ENCODE peak calls at places on chromosomes 3 and 15, in ten cellular contexts. One of them, this sample, is unnamed.
A peak's percentile ranks its signal among the peaks of the same experiment; 100 is the strongest.

GRCh38 chr15:33066584-33066983 is 127.9 kb downstream of the FMN1 start:
- DNase-seq in neural progenitor cell: no peak
- DNase-seq in lower lobe of right lung: no peak
- DNase-seq in pancreas: no peak
- DNase-seq in GM12864: no peak
- DNase-seq in cardiac muscle cell: no peak
- DNase-seq in astrocyte of the spinal cord: no peak
- DNase-seq in mesothelial cell of epicardium: no peak
- DNase-seq in lung: no peak
- DNase-seq in HL-60: no peak
- DNase-seq in this sample: no peak

GRCh38 chr15:73331501-73331900 is 37.3 kb downstream of the HCN4 start:
- DNase-seq in GM12864: no peak
- DNase-seq in cardiac muscle cell: no peak
- DNase-seq in pancreas: peak; percentile 30
- DNase-seq in HL-60: no peak
- DNase-seq in lung: no peak
- DNase-seq in mesothelial cell of epicardium: no peak
- DNase-seq in neural progenitor cell: no peak
- DNase-seq in lower lobe of right lung: peak; percentile 24
- DNase-seq in astrocyte of the spinal cord: no peak
- DNase-seq in this sample: no peak

GRCh38 chr3:23735575-23736326 is 70.0 kb upstream of the UBE2E1 start:
- DNase-seq in cardiac muscle cell: no peak
- DNase-seq in lower lobe of right lung: no peak
- DNase-seq in astrocyte of the spinal cord: peak; percentile 30
- DNase-seq in mesothelial cell of epicardium: no peak
- DNase-seq in lung: no peak
- DNase-seq in pancreas: no peak
- DNase-seq in neural progenitor cell: peak; percentile 26
- DNase-seq in GM12864: no peak
- DNase-seq in HL-60: no peak
- DNase-seq in this sample: no peak

GRCh38 chr3:14857506-14857905 is 38.7 kb downstream of the FGD5 start:
- DNase-seq in cardiac muscle cell: no peak
- DNase-seq in mesothelial cell of epicardium: no peak
- DNase-seq in astrocyte of the spinal cord: no peak
- DNase-seq in pancreas: no peak
- DNase-seq in lower lobe of right lung: no peak
- DNase-seq in lung: no peak
- DNase-seq in HL-60: no peak
- DNase-seq in GM12864: no peak
- DNase-seq in neural progenitor cell: no peak
- DNase-seq in this sample: no peak

GRCh38 chr15:99333413-99333812 is 82.1 kb downstream of the LRRC28 start:
- DNase-seq in lower lobe of right lung: no peak
- DNase-seq in astrocyte of the spinal cord: no peak
- DNase-seq in lung: no peak
- DNase-seq in GM12864: no peak
- DNase-seq in HL-60: no peak
- DNase-seq in cardiac muscle cell: no peak
- DNase-seq in neural progenitor cell: no peak
- DNase-seq in mesothelial cell of epicardium: no peak
- DNase-seq in pancreas: no peak
- DNase-seq in this sample: no peak

GRCh38 chr3:157079677-157080369 is 80.1 kb downstream of the CCNL1 start:
- DNase-seq in pancreas: no peak
- DNase-seq in GM12864: no peak
- DNase-seq in HL-60: no peak
- DNase-seq in lower lobe of right lung: no peak
- DNase-seq in cardiac muscle cell: no peak
- DNase-seq in astrocyte of the spinal cord: no peak
- DNase-seq in lung: no peak
- DNase-seq in neural progenitor cell: peak; percentile 65
- DNase-seq in mesothelial cell of epicardium: no peak
- DNase-seq in this sample: no peak

GRCh38 chr3:81713018-81713417 is 48.4 kb downstream of the GBE1 start:
- DNase-seq in pancreas: no peak
- DNase-seq in HL-60: no peak
- DNase-seq in astrocyte of the spinal cord: no peak
- DNase-seq in cardiac muscle cell: no peak
- DNase-seq in GM12864: no peak
- DNase-seq in neural progenitor cell: no peak
- DNase-seq in lower lobe of right lung: no peak
- DNase-seq in mesothelial cell of epicardium: no peak
- DNase-seq in lung: no peak
- DNase-seq in this sample: no peak

GRCh38 chr3:66823010-66823399 is 175.1 kb upstream of the KBTBD8 start:
- DNase-seq in pancreas: no peak
- DNase-seq in astrocyte of the spinal cord: no peak
- DNase-seq in lower lobe of right lung: no peak
- DNase-seq in lung: no peak
- DNase-seq in cardiac muscle cell: no peak
- DNase-seq in HL-60: no peak
- DNase-seq in neural progenitor cell: no peak
- DNase-seq in mesothelial cell of epicardium: no peak
- DNase-seq in GM12864: no peak
- DNase-seq in this sample: no peak

GRCh38 chr15:84969257-84969656 is 12.4 kb upstream of the PDE8A start:
- DNase-seq in neural progenitor cell: no peak
- DNase-seq in lower lobe of right lung: no peak
- DNase-seq in GM12864: no peak
- DNase-seq in HL-60: no peak
- DNase-seq in mesothelial cell of epicardium: no peak
- DNase-seq in pancreas: no peak
- DNase-seq in lung: no peak
- DNase-seq in astrocyte of the spinal cord: no peak
- DNase-seq in cardiac muscle cell: no peak
- DNase-seq in this sample: no peak

GRCh38 chr3:55434789-55435188 is 52.3 kb downstream of the WNT5A start:
- DNase-seq in mesothelial cell of epicardium: no peak
- DNase-seq in HL-60: peak; percentile 3
- DNase-seq in GM12864: peak; percentile 24
- DNase-seq in astrocyte of the spinal cord: no peak
- DNase-seq in cardiac muscle cell: no peak
- DNase-seq in pancreas: no peak
- DNase-seq in lower lobe of right lung: peak; percentile 55
- DNase-seq in neural progenitor cell: peak; percentile 45
- DNase-seq in lung: no peak
- DNase-seq in this sample: peak; percentile 19

GRCh38 chr3:72891053-72891855 is 3.4 kb downstream of the GXYLT2 start:
- DNase-seq in lung: no peak
- DNase-seq in HL-60: no peak
- DNase-seq in pancreas: no peak
- DNase-seq in cardiac muscle cell: peak; percentile 36
- DNase-seq in GM12864: no peak
- DNase-seq in lower lobe of right lung: no peak
- DNase-seq in astrocyte of the spinal cord: peak; percentile 99
- DNase-seq in neural progenitor cell: peak; percentile 14
- DNase-seq in mesothelial cell of epicardium: no peak
- DNase-seq in this sample: no peak

GRCh38 chr15:77992356-77993222 is 84.9 kb downstream of the TBC1D2B start:
- DNase-seq in cardiac muscle cell: peak; percentile 40
- DNase-seq in GM12864: no peak
- DNase-seq in HL-60: no peak
- DNase-seq in neural progenitor cell: no peak
- DNase-seq in pancreas: no peak
- DNase-seq in lower lobe of right lung: peak; percentile 36
- DNase-seq in lung: no peak
- DNase-seq in mesothelial cell of epicardium: no peak
- DNase-seq in astrocyte of the spinal cord: no peak
- DNase-seq in this sample: no peak

GRCh38 chr15:69897471-69898237 is 200.1 kb downstream of the TLE3 start:
- DNase-seq in neural progenitor cell: no peak
- DNase-seq in cardiac muscle cell: no peak
- DNase-seq in mesothelial cell of epicardium: no peak
- DNase-seq in pancreas: no peak
- DNase-seq in astrocyte of the spinal cord: no peak
- DNase-seq in HL-60: no peak
- DNase-seq in GM12864: no peak
- DNase-seq in lung: no peak
- DNase-seq in lower lobe of right lung: no peak
- DNase-seq in this sample: no peak

GRCh38 chr3:82643948-82644347 is 882.5 kb upstream of the GBE1 start:
- DNase-seq in pancreas: no peak
- DNase-seq in lower lobe of right lung: no peak
- DNase-seq in HL-60: no peak
- DNase-seq in lung: no peak
- DNase-seq in neural progenitor cell: peak; percentile 50
- DNase-seq in cardiac muscle cell: peak; percentile 45
- DNase-seq in astrocyte of the spinal cord: no peak
- DNase-seq in mesothelial cell of epicardium: no peak
- DNase-seq in GM12864: no peak
- DNase-seq in this sample: no peak

GRCh38 chr3:27483117-27484001 is 825 bp downstream of the SLC4A7 start:
- DNase-seq in GM12864: peak; percentile 65
- DNase-seq in mesothelial cell of epicardium: peak; percentile 41
- DNase-seq in neural progenitor cell: peak; percentile 65
- DNase-seq in cardiac muscle cell: peak; percentile 58
- DNase-seq in pancreas: peak; percentile 75
- DNase-seq in HL-60: peak; percentile 57
- DNase-seq in lower lobe of right lung: peak; percentile 66
- DNase-seq in lung: peak; percentile 44
- DNase-seq in astrocyte of the spinal cord: peak; percentile 81
- DNase-seq in this sample: peak; percentile 41

GRCh38 chr3:71102111-71103039 is 481.2 kb downstream of the FOXP1 start:
- DNase-seq in mesothelial cell of epicardium: no peak
- DNase-seq in GM12864: no peak
- DNase-seq in HL-60: no peak
- DNase-seq in lung: no peak
- DNase-seq in cardiac muscle cell: no peak
- DNase-seq in lower lobe of right lung: no peak
- DNase-seq in neural progenitor cell: no peak
- DNase-seq in pancreas: no peak
- DNase-seq in astrocyte of the spinal cord: peak; percentile 95
- DNase-seq in this sample: no peak

GRCh38 chr3:108486910-108487309 is 23.5 kb downstream of the MYH15 start:
- DNase-seq in lower lobe of right lung: no peak
- DNase-seq in cardiac muscle cell: peak; percentile 65
- DNase-seq in lung: no peak
- DNase-seq in HL-60: no peak
- DNase-seq in GM12864: no peak
- DNase-seq in neural progenitor cell: no peak
- DNase-seq in mesothelial cell of epicardium: no peak
- DNase-seq in pancreas: no peak
- DNase-seq in astrocyte of the spinal cord: peak; percentile 39
- DNase-seq in this sample: no peak

GRCh38 chr3:172595648-172596393 is 72.6 kb upstream of the TNFSF10 start:
- DNase-seq in HL-60: no peak
- DNase-seq in lower lobe of right lung: no peak
- DNase-seq in neural progenitor cell: peak; percentile 60
- DNase-seq in mesothelial cell of epicardium: no peak
- DNase-seq in astrocyte of the spinal cord: peak; percentile 71
- DNase-seq in cardiac muscle cell: peak; percentile 52
- DNase-seq in lung: peak; percentile 33
- DNase-seq in pancreas: no peak
- DNase-seq in GM12864: peak; percentile 49
- DNase-seq in this sample: peak; percentile 71

GRCh38 chr3:49028673-49029562 is at the start of gene IMPDH2:
- DNase-seq in mesothelial cell of epicardium: peak; percentile 86
- DNase-seq in astrocyte of the spinal cord: peak; percentile 93
- DNase-seq in GM12864: peak; percentile 76
- DNase-seq in lung: peak; percentile 93
- DNase-seq in pancreas: peak; percentile 98
- DNase-seq in cardiac muscle cell: peak; percentile 96
- DNase-seq in HL-60: peak; percentile 92
- DNase-seq in lower lobe of right lung: peak; percentile 95
- DNase-seq in neural progenitor cell: peak; percentile 98
- DNase-seq in this sample: peak; percentile 91
- TF ChIP-seq CTCF in mesothelial cell of epicardium: no peak
- TF ChIP-seq CTCF in astrocyte of the spinal cord: peak; percentile 6
- TF ChIP-seq CTCF in GM12864: no peak
- TF ChIP-seq CTCF in lung: peak; percentile 41
- TF ChIP-seq CTCF in pancreas: no peak
- TF ChIP-seq CTCF in cardiac muscle cell: no peak
- TF ChIP-seq CTCF in HL-60: no peak
- TF ChIP-seq CTCF in lower lobe of right lung: peak; percentile 18
- TF ChIP-seq CTCF in neural progenitor cell: peak; percentile 23
- TF ChIP-seq CTCF in this sample: peak; percentile 16

DNA sequence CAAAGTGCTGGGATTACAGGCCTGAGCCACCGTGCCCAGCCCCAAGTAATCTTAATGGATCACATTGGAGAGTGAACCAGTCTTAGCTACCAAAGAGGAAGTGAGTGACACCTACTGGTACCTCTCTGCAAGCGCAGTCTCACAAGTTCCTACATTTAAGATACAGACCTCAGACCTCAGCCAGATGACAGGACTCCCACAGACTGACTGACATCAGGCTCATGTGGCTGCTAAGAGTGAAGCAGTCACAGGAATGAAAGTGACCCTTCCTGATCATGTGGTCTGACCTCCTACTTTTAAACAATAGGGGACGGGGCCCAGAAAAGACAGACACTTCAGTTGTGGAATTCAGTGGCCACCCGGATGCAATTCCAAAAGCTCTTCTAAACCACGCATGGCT is 36.3 kb upstream of the GNB5 start:
- DNase-seq in cardiac muscle cell: peak; percentile 81
- DNase-seq in lower lobe of right lung: no peak
- DNase-seq in lung: peak; percentile 58
- DNase-seq in HL-60: peak; percentile 54
- DNase-seq in pancreas: no peak
- DNase-seq in GM12864: peak; percentile 88
- DNase-seq in neural progenitor cell: peak; percentile 82
- DNase-seq in mesothelial cell of epicardium: no peak
- DNase-seq in astrocyte of the spinal cord: peak; percentile 82
- DNase-seq in this sample: peak; percentile 79
- TF ChIP-seq CTCF in cardiac muscle cell: peak; percentile 84
- TF ChIP-seq CTCF in lower lobe of right lung: peak; percentile 76
- TF ChIP-seq CTCF in lung: peak; percentile 81
- TF ChIP-seq CTCF in HL-60: peak; percentile 86
- TF ChIP-seq CTCF in pancreas: peak; percentile 63
- TF ChIP-seq CTCF in GM12864: peak; percentile 86
- TF ChIP-seq CTCF in neural progenitor cell: peak; percentile 75
- TF ChIP-seq CTCF in mesothelial cell of epicardium: peak; percentile 59
- TF ChIP-seq CTCF in astrocyte of the spinal cord: peak; percentile 85
- TF ChIP-seq CTCF in this sample: peak; percentile 83

GRCh38 chr15:39543651-39544050 is 37.2 kb upstream of the THBS1 start:
- DNase-seq in neural progenitor cell: peak; percentile 36
- DNase-seq in mesothelial cell of epicardium: no peak
- DNase-seq in astrocyte of the spinal cord: no peak
- DNase-seq in cardiac muscle cell: no peak
- DNase-seq in lung: no peak
- DNase-seq in lower lobe of right lung: no peak
- DNase-seq in pancreas: no peak
- DNase-seq in GM12864: no peak
- DNase-seq in HL-60: no peak
- DNase-seq in this sample: no peak
- TF ChIP-seq CTCF in neural progenitor cell: peak; percentile 9
- TF ChIP-seq CTCF in mesothelial cell of epicardium: no peak
- TF ChIP-seq CTCF in astrocyte of the spinal cord: peak; percentile 4
- TF ChIP-seq CTCF in cardiac muscle cell: peak; percentile 12
- TF ChIP-seq CTCF in lung: no peak
- TF ChIP-seq CTCF in lower lobe of right lung: no peak
- TF ChIP-seq CTCF in pancreas: no peak
- TF ChIP-seq CTCF in GM12864: no peak
- TF ChIP-seq CTCF in HL-60: no peak
- TF ChIP-seq CTCF in this sample: no peak

GRCh38 chr3:9727041-9727595 is 4.4 kb upstream of the BRPF1 start:
- DNase-seq in mesothelial cell of epicardium: no peak
- DNase-seq in pancreas: no peak
- DNase-seq in GM12864: no peak
- DNase-seq in HL-60: no peak
- DNase-seq in astrocyte of the spinal cord: no peak
- DNase-seq in lower lobe of right lung: no peak
- DNase-seq in neural progenitor cell: peak; percentile 69
- DNase-seq in lung: no peak
- DNase-seq in cardiac muscle cell: no peak
- DNase-seq in this sample: peak; percentile 34
- TF ChIP-seq CTCF in mesothelial cell of epicardium: no peak
- TF ChIP-seq CTCF in pancreas: peak; percentile 10
- TF ChIP-seq CTCF in GM12864: peak; percentile 82
- TF ChIP-seq CTCF in HL-60: peak; percentile 58
- TF ChIP-seq CTCF in astrocyte of the spinal cord: peak; percentile 18
- TF ChIP-seq CTCF in lower lobe of right lung: peak; percentile 21
- TF ChIP-seq CTCF in neural progenitor cell: peak; percentile 64
- TF ChIP-seq CTCF in lung: no peak
- TF ChIP-seq CTCF in cardiac muscle cell: peak; percentile 41
- TF ChIP-seq CTCF in this sample: peak; percentile 35

This sample was measured in GM10248.